ENCODE peak calls at places on chromosome 3, in seven cellular contexts. H is astrocyte of the hippocampus; V is CD8-positive, alpha-beta memory T cell; B is nucleus accumbens; T is activated CD4-positive, alpha-beta T cell treated with anti-CD3 and anti-CD28 coated beads, Interleukin-2, amount 50 U/mL, for 1 hour; P is DMS79; S is caudate nucleus. U is an unnamed sample.

GRCh38 chr3:13280856-13281656 is 139.1 kb downstream of the NUP210 start:
- DNase-seq in H (no peak), V (no peak), B (no peak), T (no peak), P (no peak), S (no peak), U (no peak)

GRCh38 chr3:113575191-113575590 is 42.8 kb downstream of the SIDT1 start:
- DNase-seq in H (no peak), V (no peak), B (peak; percentile 2), T (no peak), P (peak; percentile 3), S (no peak), U (no peak)

GRCh38 chr3:57158316-57158715 is 6.8 kb downstream of the IL17RD start:
- DNase-seq in H (no peak), V (no peak), B (no peak), T (no peak), P (no peak), S (no peak), U (no peak)

GRCh38 chr3:102060814-102061213 is 211.5 kb downstream of the NFKBIZ start:
- DNase-seq in H (peak; percentile 27), V (no peak), B (no peak), T (no peak), P (no peak), S (no peak), U (no peak)

GRCh38 chr3:149581248-149581647 is 76.6 kb downstream of the WWTR1 start:
- DNase-seq in H (no peak), V (no peak), B (no peak), T (no peak), P (no peak), S (no peak), U (no peak)

GRCh38 chr3:100653731-100654309 is 44.4 kb downstream of the ADGRG7 start:
- DNase-seq in H (no peak), V (no peak), B (no peak), T (no peak), P (no peak), S (no peak), U (no peak)

GRCh38 chr3:170602556-170602955 is 16.7 kb upstream of the SLC7A14 start:
- DNase-seq in H (no peak), V (no peak), B (no peak), T (no peak), P (no peak), S (no peak), U (no peak)

GRCh38 chr3:18779704-18780103 is 354.6 kb upstream of the SATB1 start:
- DNase-seq in H (no peak), V (no peak), B (no peak), T (no peak), P (no peak), S (no peak), U (no peak)

GRCh38 chr3:5155241-5155640 is 32.3 kb upstream of the EDEM1 start:
- DNase-seq in H (no peak), V (no peak), B (no peak), T (no peak), P (no peak), S (no peak), U (no peak)

U was measured in anterior cingulate cortex.